ENCODE peak calls at places on chromosomes 1 and 21, in eight cellular contexts. R is cardiac muscle cell, U is NCI-H2081, Z is GM12865, J is NCI-H345, I is ovary, N is NCI-H69, V is AG20443. Q is an unnamed sample.
A peak's percentile ranks its signal among the peaks of the same experiment; 100 is the strongest.

GRCh38 chr1:147618077-147618569 is 52.2 kb downstream of the ACP6 start:
- DNase-seq in I (no peak), U (no peak), Z (no peak), R (peak; percentile 44), J (no peak), N (no peak), V (no peak), Q (no peak)

GRCh38 chr1:17437260-17438175 is 2.0 kb downstream of the RCC2 start:
- DNase-seq in I (peak; percentile 50), U (peak; percentile 71), N (peak; percentile 77), V (peak; percentile 96), Z (peak; percentile 68), J (peak; percentile 74), R (peak; percentile 55), Q (peak; percentile 84)

GRCh38 chr1:228804640-228805413 is 69.5 kb downstream of the RHOU start:
- DNase-seq in R (peak; percentile 59), J (no peak), Z (peak; percentile 24), U (no peak), N (peak; percentile 58), I (no peak), V (no peak), Q (no peak)

GRCh38 chr1:24151175-24151533 is 8.2 kb upstream of the IL22RA1 start:
- DNase-seq in R (no peak), I (no peak), U (peak; percentile 35), N (peak; percentile 86), J (peak; percentile 29), V (no peak), Z (no peak), Q (peak; percentile 95)

GRCh38 chr1:212655668-212656440 is 43.8 kb downstream of the BATF3 start:
- DNase-seq in N (peak; percentile 77), U (no peak), R (no peak), V (peak; percentile 72), J (no peak), Z (no peak), I (no peak), Q (no peak)

GRCh38 chr1:201542166-201543045 is 3.5 kb downstream of the NAV1 start:
- DNase-seq in Z (no peak), I (peak; percentile 18), J (no peak), R (peak; percentile 70), V (peak; percentile 48), N (no peak), U (no peak), Q (no peak)

GRCh38 chr1:210027994-210028393 is 90.0 kb downstream of the SYT14 start:
- DNase-seq in U (no peak), J (no peak), R (no peak), N (no peak), I (no peak), Z (no peak), V (no peak), Q (no peak)

GRCh38 chr1:23337869-23338268 is 6.2 kb downstream of the HNRNPR start:
- DNase-seq in I (no peak), V (no peak), R (peak; percentile 34), Z (no peak), U (no peak), N (no peak), J (no peak), Q (no peak)

GRCh38 chr21:35476616-35477395 is 427.7 kb upstream of the RUNX1 start:
- DNase-seq in R (peak; percentile 69), I (no peak), U (no peak), J (no peak), Z (no peak), V (peak; percentile 43), N (no peak), Q (no peak)

GRCh38 chr1:228003461-228004330 is 3.1 kb upstream of the WNT3A start:
- DNase-seq in N (no peak), U (no peak), R (no peak), V (peak; percentile 11), I (no peak), Z (no peak), J (no peak), Q (no peak)

GRCh38 chr1:225737179-225737578 is 40.4 kb upstream of the SRP9 start:
- DNase-seq in N (peak; percentile 26), R (no peak), I (no peak), V (no peak), J (no peak), Z (no peak), U (no peak), Q (no peak)

GRCh38 chr1:27522860-27523665 is 33.1 kb upstream of the WASF2 start:
- DNase-seq in Z (no peak), J (peak; percentile 55), N (peak; percentile 90), R (peak; percentile 55), U (peak; percentile 74), I (no peak), V (no peak), Q (peak; percentile 85)

GRCh38 chr1:93349231-93350135 is 3.8 kb downstream of the DR1 start:
- DNase-seq in J (no peak), U (no peak), I (no peak), V (no peak), Z (no peak), N (peak; percentile 2), R (peak; percentile 51), Q (no peak)

GRCh38 chr1:246304468-246305259 is 202.4 kb downstream of the SMYD3 start:
- DNase-seq in U (no peak), J (no peak), I (no peak), N (no peak), V (no peak), R (no peak), Z (no peak), Q (no peak)

GRCh38 chr1:6359568-6360496 is 33.7 kb downstream of the ACOT7 start:
- DNase-seq in R (peak; percentile 87), V (peak; percentile 67), Z (peak; percentile 92), J (no peak), N (no peak), U (no peak), I (peak; percentile 80), Q (no peak)

GRCh38 chr1:77282866-77283539 is 1.2 kb downstream of the AK5 start:
- DNase-seq in J (peak; percentile 26), R (peak; percentile 23), U (peak; percentile 34), Z (no peak), I (no peak), N (peak; percentile 70), V (peak; percentile 39), Q (peak; percentile 60)

GRCh38 chr1:44604167-44604955 is 69.9 kb downstream of the TMEM53 start:
- DNase-seq in J (peak; percentile 52), R (no peak), U (peak; percentile 30), Z (no peak), N (peak; percentile 64), V (peak; percentile 48), I (no peak), Q (no peak)

GRCh38 chr1:96362623-96363022 is 359.0 kb upstream of the PTBP2 start:
- DNase-seq in J (no peak), V (peak; percentile 85), I (no peak), U (no peak), Z (peak; percentile 1), R (peak; percentile 95), N (no peak), Q (peak; percentile 68)